ENCODE peak calls at places on chromosomes 11 and 22, in nine cellular contexts. H is IMR-90, Q is GM23248, A is ovary, G is cardiac muscle cell, U is lung, F is iPS DF 6.9, L is Panc1, I is H1. E is an unnamed sample. For H3K4me1, the result is how much of the 10 kb centered on the place peaks cover.

GRCh38 chr11:69396051-69396947 is 85.2 kb upstream of the LINC01488 start:
- DNase-seq in H (no peak), Q (no peak), A (no peak), G (no peak), U (no peak), F (no peak), L (no peak), I (no peak), E (no peak)

GRCh38 chr11:35040221-35040942 is 98.6 kb upstream of the CD44 start:
- DNase-seq in H (peak), Q (peak), A (no peak), G (no peak), U (no peak), F (no peak), L (peak), I (no peak), E (no peak)

GRCh38 chr11:23391031-23391430 is 530.8 kb upstream of the CCDC179 start:
- DNase-seq in H (no peak), Q (no peak), A (no peak), G (no peak), U (no peak), F (no peak), L (no peak), I (no peak), E (no peak)

GRCh38 chr11:44333271-44334218 is 23.6 kb upstream of the ALX4 start:
- DNase-seq in H (peak), Q (peak), A (no peak), G (no peak), U (no peak), F (no peak), L (no peak), I (no peak), E (no peak)

GRCh38 chr11:133901316-133901715 is 55.5 kb downstream of the IGSF9B start:
- DNase-seq in H (no peak), Q (no peak), A (no peak), G (no peak), U (no peak), F (no peak), L (no peak), I (no peak), E (no peak)

GRCh38 chr11:34243620-34244493 is 114.0 kb downstream of the ABTB2 start:
- DNase-seq in H (peak), Q (peak), A (no peak), G (peak), U (peak), F (no peak), L (no peak), I (no peak), E (no peak)

GRCh38 chr22:47034905-47035419 is 272.5 kb downstream of the TBC1D22A start:
- DNase-seq in H (no peak), Q (no peak), A (no peak), G (no peak), U (no peak), F (no peak), L (no peak), I (no peak), E (no peak)

GRCh38 chr22:44710474-44711235 is 8.7 kb downstream of the PRR5 start:
- DNase-seq in H (no peak), Q (no peak), A (no peak), G (no peak), U (no peak), F (no peak), L (no peak), I (no peak), E (no peak)

GRCh38 chr22:45296628-45297297 is 12.0 kb downstream of the UPK3A start:
- DNase-seq in H (no peak), Q (no peak), A (no peak), G (no peak), U (no peak), F (no peak), L (no peak), I (no peak), E (no peak)

GRCh38 chr22:50262460-50262911 is 1.0 kb upstream of the MAPK12 start:
- DNase-seq in H (no peak), Q (peak), A (no peak), G (no peak), U (no peak), F (no peak), L (no peak), I (no peak), E (no peak)

GRCh38 chr22:45518580-45518991 is 15.9 kb downstream of the FBLN1 start:
- DNase-seq in H (no peak), Q (peak), A (no peak), G (no peak), U (no peak), F (no peak), L (no peak), I (no peak), E (no peak)

GRCh38 chr11:73384871-73385692 is 8.9 kb downstream of the RELT start:
- DNase-seq in H (no peak), Q (no peak), A (no peak), G (no peak), U (peak), F (no peak), L (no peak), I (no peak), E (no peak)

GRCh38 chr11:75567971-75568370 is 5.9 kb downstream of the SERPINH1 start:
- DNase-seq in H (no peak), Q (peak), A (no peak), G (no peak), U (no peak), F (no peak), L (no peak), I (no peak), E (no peak)

GRCh38 chr11:75563978-75564552 is 2.0 kb downstream of the SERPINH1 start:
- DNase-seq in H (peak), Q (peak), A (peak), G (peak), U (no peak), F (no peak), L (no peak), I (peak), E (no peak)

GRCh38 chr11:75565221-75565814 is 3.3 kb downstream of the SERPINH1 start:
- DNase-seq in H (peak), Q (peak), A (peak), G (no peak), U (no peak), F (no peak), L (no peak), I (no peak), E (no peak)

GRCh38 chr11:75566763-75567279 is 4.8 kb downstream of the SERPINH1 start:
- DNase-seq in H (no peak), Q (no peak), A (no peak), G (no peak), U (no peak), F (no peak), L (no peak), I (no peak), E (no peak)

DNA sequence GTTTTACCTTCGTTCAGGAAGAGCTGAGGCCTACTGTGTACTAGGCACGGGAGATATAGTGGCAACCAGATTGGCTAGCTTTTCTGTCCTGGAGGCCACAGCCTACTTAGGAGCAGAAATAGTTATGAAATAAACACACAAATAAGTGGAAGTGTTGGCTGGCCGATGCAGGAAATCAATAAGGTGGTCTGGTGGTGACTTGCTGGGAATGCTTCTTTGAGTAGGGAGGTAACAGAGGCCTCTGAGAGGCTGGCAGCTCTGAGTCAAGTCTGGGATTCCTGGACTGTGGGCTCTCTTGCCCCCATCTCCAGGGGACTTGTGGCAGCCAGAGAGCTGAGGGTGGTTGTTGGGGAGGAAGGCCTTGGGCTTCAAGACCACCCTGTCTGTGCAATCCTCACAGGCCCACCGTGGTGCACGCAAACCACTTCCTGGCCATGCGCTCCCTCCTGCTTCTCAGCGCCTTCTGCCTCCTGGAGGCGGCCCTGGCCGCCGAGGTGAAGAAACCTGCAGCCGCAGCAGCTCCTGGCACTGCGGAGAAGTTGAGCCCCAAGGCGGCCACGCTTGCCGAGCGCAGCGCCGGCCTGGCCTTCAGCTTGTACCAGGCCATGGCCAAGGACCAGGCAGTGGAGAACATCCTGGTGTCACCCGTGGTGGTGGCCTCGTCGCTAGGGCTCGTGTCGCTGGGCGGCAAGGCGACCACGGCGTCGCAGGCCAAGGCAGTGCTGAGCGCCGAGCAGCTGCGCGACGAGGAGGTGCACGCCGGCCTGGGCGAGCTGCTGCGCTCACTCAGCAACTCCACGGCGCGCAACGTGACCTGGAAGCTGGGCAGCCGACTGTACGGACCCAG is 4.1 kb downstream of the SERPINH1 start:
- DNase-seq in H (no peak), Q (peak), A (no peak), G (no peak), U (no peak), F (no peak), L (no peak), I (no peak), E (no peak)
- H3K4me3 ChIP-seq in H (no peak), Q (peak), A (no peak), G (no peak), U (no peak), F (no peak), L (no peak), I (no peak), E (peak)

GRCh38 chr22:24423519-24424000 is 3.8 kb upstream of the ADORA2A start:
- DNase-seq in H (no peak), Q (peak), A (peak), G (peak), U (peak), F (no peak), L (no peak), I (peak), E (no peak)

GRCh38 chr22:24422078-24422665 is 5.2 kb upstream of the ADORA2A start:
- DNase-seq in H (no peak), Q (no peak), A (no peak), G (no peak), U (no peak), F (no peak), L (no peak), I (no peak), E (no peak)

GRCh38 chr22:24426436-24426835 is 963 bp upstream of the ADORA2A start:
- DNase-seq in H (no peak), Q (no peak), A (no peak), G (no peak), U (no peak), F (no peak), L (no peak), I (no peak), E (no peak)

GRCh38 chr22:24424901-24425775 is 2.3 kb upstream of the ADORA2A start:
- DNase-seq in H (no peak), Q (no peak), A (no peak), G (no peak), U (no peak), F (no peak), L (no peak), I (no peak), E (no peak)

GRCh38 chr22:24424001-24424900 is 3.1 kb upstream of the ADORA2A start:
- DNase-seq in H (no peak), Q (peak), A (no peak), G (no peak), U (no peak), F (no peak), L (no peak), I (peak), E (no peak)
- H3K4me1 ChIP-seq in H (under half), Q (under half), A (under half), G (under half), U (under half), F (under half), L (under half), I (under half), E (under half)

GRCh38 chr11:12050470-12050891 is 42.1 kb upstream of the DKK3 start:
- DNase-seq in H (no peak), Q (no peak), A (no peak), G (no peak), U (no peak), F (no peak), L (no peak), I (no peak), E (peak)

GRCh38 chr11:12053606-12054361 is 45.4 kb upstream of the DKK3 start:
- DNase-seq in H (peak), Q (peak), A (no peak), G (no peak), U (no peak), F (no peak), L (no peak), I (no peak), E (peak)

GRCh38 chr11:12050911-12051667 is 42.7 kb upstream of the DKK3 start:
- DNase-seq in H (no peak), Q (no peak), A (no peak), G (no peak), U (no peak), F (no peak), L (no peak), I (no peak), E (no peak)

GRCh38 chr11:12056112-12056511 is 47.7 kb upstream of the DKK3 start:
- DNase-seq in H (no peak), Q (no peak), A (no peak), G (no peak), U (no peak), F (no peak), L (no peak), I (no peak), E (no peak)

DNA sequence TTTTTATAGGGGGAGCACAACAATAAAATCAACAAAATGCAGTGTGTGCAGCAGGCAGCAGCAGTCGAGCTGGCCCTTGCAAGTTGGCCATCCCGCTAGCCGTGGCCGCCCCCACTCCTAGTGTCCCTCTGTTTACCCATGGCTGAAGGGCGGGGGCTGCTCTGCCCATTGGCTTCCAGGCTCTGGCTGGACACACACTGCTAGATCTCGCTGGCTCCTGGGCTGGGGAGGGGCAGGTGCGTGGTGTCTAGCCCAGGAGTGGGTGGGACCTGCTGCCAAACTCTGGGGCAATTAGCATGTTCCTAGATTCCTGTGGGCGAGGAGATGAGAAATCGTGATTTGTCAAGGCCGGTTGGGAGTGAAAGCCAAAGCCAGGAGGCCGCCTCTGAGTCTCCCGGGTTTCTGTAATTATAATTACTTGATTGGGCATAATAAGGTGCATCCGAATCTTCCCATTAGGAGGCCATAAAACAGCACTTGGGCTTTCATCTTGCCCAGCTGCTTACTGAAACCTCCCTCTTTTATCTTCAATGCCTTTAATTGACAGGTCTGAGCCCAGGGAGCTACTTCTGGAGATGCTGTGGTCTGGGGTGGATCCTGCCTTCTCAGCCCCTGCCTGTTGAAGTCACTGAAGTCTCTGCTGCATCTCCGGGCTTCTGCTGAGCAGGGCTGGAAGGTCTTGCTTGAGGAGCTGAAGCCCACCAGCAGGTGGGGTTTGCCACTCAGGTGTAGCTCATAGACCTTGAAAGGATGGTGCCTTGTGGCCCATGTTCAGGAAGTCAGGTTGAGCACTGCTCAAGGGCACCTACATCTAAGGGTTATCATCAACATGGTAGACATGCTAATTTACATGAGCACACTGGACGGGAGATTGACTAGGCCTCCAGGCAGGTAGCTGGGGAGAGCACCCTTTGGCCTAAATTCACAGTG is 44.5 kb upstream of the DKK3 start:
- DNase-seq in H (no peak), Q (no peak), A (no peak), G (no peak), U (no peak), F (no peak), L (no peak), I (no peak), E (peak)
- H3K27ac ChIP-seq in H (no peak), Q (no peak), A (no peak), G (no peak), U (no peak), F (no peak), L (peak), I (no peak), E (peak)

GRCh38 chr11:129974672-129975071 is 28.0 kb downstream of the PRDM10 start:
- DNase-seq in H (no peak), Q (no peak), A (no peak), G (no peak), U (no peak), F (no peak), L (no peak), I (no peak), E (no peak)

GRCh38 chr11:129975543-129975942 is 27.1 kb downstream of the PRDM10 start:
- DNase-seq in H (no peak), Q (no peak), A (no peak), G (no peak), U (no peak), F (no peak), L (no peak), I (no peak), E (no peak)

GRCh38 chr11:129979046-129979605 is 23.5 kb downstream of the PRDM10 start:
- DNase-seq in H (no peak), Q (no peak), A (no peak), G (no peak), U (no peak), F (no peak), L (no peak), I (no peak), E (no peak)

GRCh38 chr11:129976371-129976770 is 26.3 kb downstream of the PRDM10 start:
- DNase-seq in H (no peak), Q (no peak), A (no peak), G (no peak), U (no peak), F (no peak), L (no peak), I (no peak), E (no peak)

GRCh38 chr11:129980086-129980485 is 22.5 kb downstream of the PRDM10 start:
- DNase-seq in H (no peak), Q (no peak), A (no peak), G (no peak), U (no peak), F (no peak), L (no peak), I (no peak), E (no peak)
- H3K4me3 ChIP-seq in H (no peak), Q (no peak), A (no peak), G (no peak), U (no peak), F (no peak), L (no peak), I (no peak), E (no peak)

GRCh38 chr11:32781721-32782120 is 12.7 kb downstream of the CCDC73 start:
- DNase-seq in H (no peak), Q (no peak), A (no peak), G (no peak), U (no peak), F (no peak), L (no peak), I (no peak), E (no peak)
- H3K4me1 ChIP-seq in H (under half), Q (under half), A (under half), G (under half), U (under half), F (under half), L (under half), I (under half), E (under half)

GRCh38 chr22:23800297-23801237 is 13.8 kb downstream of the SMARCB1 start:
- DNase-seq in H (no peak), Q (no peak), A (no peak), G (no peak), U (no peak), F (no peak), L (no peak), I (no peak), E (no peak)

GRCh38 chr22:23804781-23805291 is 18.1 kb downstream of the SMARCB1 start:
- DNase-seq in H (no peak), Q (no peak), A (peak), G (no peak), U (no peak), F (no peak), L (no peak), I (no peak), E (no peak)

GRCh38 chr22:23801238-23801821 is 14.6 kb downstream of the SMARCB1 start:
- DNase-seq in H (no peak), Q (no peak), A (no peak), G (no peak), U (no peak), F (no peak), L (no peak), I (no peak), E (no peak)

GRCh38 chr22:23801886-23802377 is 15.2 kb downstream of the SMARCB1 start:
- DNase-seq in H (no peak), Q (no peak), A (no peak), G (no peak), U (no peak), F (no peak), L (no peak), I (no peak), E (no peak)

GRCh38 chr22:23803001-23803819 is 16.4 kb downstream of the SMARCB1 start:
- DNase-seq in H (no peak), Q (no peak), A (no peak), G (no peak), U (no peak), F (no peak), L (no peak), I (no peak), E (no peak)
- H3K27ac ChIP-seq in H (no peak), Q (no peak), A (no peak), G (no peak), U (no peak), F (no peak), L (no peak), I (no peak), E (no peak)

GRCh38 chr22:39348909-39349505 is 784 bp upstream of the SYNGR1 start:
- DNase-seq in H (no peak), Q (no peak), A (peak), G (no peak), U (no peak), F (no peak), L (no peak), I (no peak), E (no peak)
- H3K4me3 ChIP-seq in H (peak), Q (peak), A (peak), G (peak), U (peak), F (peak), L (peak), I (peak), E (peak)

DNA sequence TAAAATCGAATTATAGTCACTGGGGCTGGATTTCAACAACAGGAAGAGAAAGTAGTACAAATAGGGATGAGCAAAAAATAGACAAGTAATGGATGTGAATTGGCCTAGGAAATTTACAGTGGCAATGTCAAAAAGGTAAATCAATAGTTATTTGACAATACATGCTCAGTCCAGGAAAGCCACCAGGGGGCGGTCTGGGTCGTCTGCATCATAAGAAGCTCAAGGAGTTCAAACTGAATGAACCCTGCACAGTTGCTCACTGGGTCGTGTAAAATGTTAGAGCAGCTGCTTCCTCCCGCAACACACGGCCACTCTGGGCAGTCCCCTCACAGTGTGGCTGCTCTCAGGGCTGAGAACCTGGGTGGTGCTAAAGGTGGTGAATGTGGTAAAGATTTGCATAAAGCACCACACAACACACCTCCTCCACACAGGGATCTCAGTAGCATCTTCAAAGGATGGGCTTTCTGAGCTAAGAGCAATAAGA is 85.9 kb downstream of the ZNF280B start:
- DNase-seq in H (peak), Q (peak), A (peak), G (no peak), U (peak), F (peak), L (no peak), I (peak), E (peak)
- H3K4me1 ChIP-seq in H (under half), Q (under half), A (under half), G (under half), U (under half), F (under half), L (under half), I (under half), E (under half)